ENCODE peak calls at places on chromosome X, in seven cellular contexts. O is HFF-Myc; V is stimulated activated CD4-positive, alpha-beta T cell treated with anti-CD3 and anti-CD28 coated beads, Interleukin-1b, Interleukin-23, amount 100 ng/mL, for 1 hour; L is H4; K is AG20443; A is glutamatergic neuron; S is pancreas. Z is an unnamed sample.

GRCh38 chrX:18696653-18697052 is 10.8 kb upstream of the PPEF1 start:
- DNase-seq in O (no peak), V (no peak), L (no peak), K (no peak), A (no peak), S (no peak), Z (no peak)

GRCh38 chrX:53227224-53227765 is 2.3 kb upstream of the KDM5C start:
- DNase-seq in O (no peak), V (no peak), L (no peak), K (no peak), A (no peak), S (no peak), Z (no peak)

GRCh38 chrX:49204017-49204416 is 4.0 kb upstream of the SYP start:
- DNase-seq in O (no peak), V (no peak), L (no peak), K (no peak), A (no peak), S (no peak), Z (no peak)

GRCh38 chrX:37879692-37880091 is 32.3 kb upstream of the DYNLT3 start:
- DNase-seq in O (no peak), V (no peak), L (no peak), K (no peak), A (no peak), S (no peak), Z (no peak)

GRCh38 chrX:73964607-73965006 is 339.4 kb upstream of the ZCCHC13 start:
- DNase-seq in O (no peak), V (no peak), L (no peak), K (no peak), A (no peak), S (no peak), Z (no peak)

GRCh38 chrX:21745756-21746155 is 12.2 kb downstream of the SMPX start:
- DNase-seq in O (no peak), V (no peak), L (peak), K (peak), A (peak), S (no peak), Z (no peak)

GRCh38 chrX:135340827-135341226 is 31.5 kb downstream of the ETDC start:
- DNase-seq in O (no peak), V (no peak), L (no peak), K (peak), A (no peak), S (no peak), Z (no peak)

GRCh38 chrX:68894513-68895338 is 65.9 kb downstream of the EFNB1 start:
- DNase-seq in O (no peak), V (no peak), L (peak), K (peak), A (no peak), S (peak), Z (peak)

GRCh38 chrX:30513284-30513683 is 64.3 kb downstream of the TASL start:
- DNase-seq in O (no peak), V (no peak), L (peak), K (no peak), A (no peak), S (no peak), Z (no peak)

GRCh38 chrX:13669246-13669689 is 16.3 kb downstream of the TCEANC start:
- DNase-seq in O (peak), V (no peak), L (peak), K (peak), A (no peak), S (peak), Z (peak)

GRCh38 chrX:131778269-131779218 is 234.7 kb downstream of the OR13H1 start:
- DNase-seq in O (no peak), V (no peak), L (peak), K (no peak), A (no peak), S (peak), Z (no peak)

GRCh38 chrX:44903107-44903506 is 30.1 kb downstream of the KDM6A start:
- DNase-seq in O (no peak), V (no peak), L (peak), K (peak), A (no peak), S (no peak), Z (peak)

GRCh38 chrX:110746014-110746413 is 49.6 kb downstream of the CHRDL1 start:
- DNase-seq in O (no peak), V (no peak), L (no peak), K (no peak), A (no peak), S (no peak), Z (no peak)

GRCh38 chrX:18701621-18702361 is 5.7 kb upstream of the PPEF1 start:
- DNase-seq in O (peak), V (no peak), L (peak), K (no peak), A (no peak), S (peak), Z (no peak)

GRCh38 chrX:41087219-41087618 is 2.0 kb downstream of the USP9X start:
- DNase-seq in O (no peak), V (no peak), L (no peak), K (no peak), A (no peak), S (no peak), Z (no peak)

GRCh38 chrX:15564981-15565579 is 35.7 kb downstream of the ACE2 start:
- DNase-seq in O (peak), V (no peak), L (peak), K (peak), A (peak), S (peak), Z (peak)

GRCh38 chrX:24491741-24492140 is 26.7 kb downstream of the PDK3 start:
- DNase-seq in O (no peak), V (no peak), L (no peak), K (no peak), A (no peak), S (no peak), Z (no peak)

GRCh38 chrX:110847334-110847733 is 51.7 kb upstream of the CHRDL1 start:
- DNase-seq in O (no peak), V (no peak), L (peak), K (peak), A (no peak), S (no peak), Z (peak)

GRCh38 chrX:106899276-106899675 is 3.9 kb downstream of the RIPPLY1 start:
- DNase-seq in O (no peak), V (no peak), L (no peak), K (no peak), A (no peak), S (no peak), Z (no peak)

GRCh38 chrX:132226169-132226568 is 6.9 kb upstream of the RAP2C start:
- DNase-seq in O (no peak), V (no peak), L (no peak), K (no peak), A (no peak), S (no peak), Z (no peak)